ENCODE peak calls at places on chromosomes 3 and 15, in seven cellular contexts. M, W, Y, G, T, L and X are unnamed samples.
A peak's percentile ranks its signal among the peaks of the same experiment; 100 is the strongest.

GRCh38 chr15:57329582-57330367 is 46.5 kb upstream of the CGNL1 start:
- DNase-seq in M (no peak), W (no peak), Y (no peak), G (no peak), T (no peak), L (no peak), X (no peak)

GRCh38 chr3:193788189-193788946 is 195.4 kb downstream of the OPA1 start:
- DNase-seq in M (peak; percentile 25), W (peak; percentile 62), Y (no peak), G (no peak), T (peak; percentile 28), L (peak; percentile 65), X (peak; percentile 35)

GRCh38 chr15:91787198-91787597 is 66.3 kb upstream of the SLCO3A1 start:
- DNase-seq in M (no peak), W (no peak), Y (no peak), G (no peak), T (no peak), L (no peak), X (no peak)

GRCh38 chr3:196390116-196390515 is 42.1 kb downstream of the UBXN7 start:
- DNase-seq in M (no peak), W (no peak), Y (no peak), G (no peak), T (no peak), L (no peak), X (no peak)

GRCh38 chr3:107796786-107797185 is 274.0 kb downstream of the BBX start:
- DNase-seq in M (no peak), W (peak; percentile 61), Y (no peak), G (no peak), T (no peak), L (no peak), X (no peak)

GRCh38 chr3:123078101-123078500 is 11.3 kb downstream of the PDIA5 start:
- DNase-seq in M (no peak), W (no peak), Y (no peak), G (no peak), T (no peak), L (no peak), X (no peak)

GRCh38 chr3:10551139-10551538 is 45.8 kb upstream of the ATP2B2 start:
- DNase-seq in M (no peak), W (no peak), Y (no peak), G (no peak), T (no peak), L (no peak), X (no peak)

GRCh38 chr15:36053746-36054145 is 507.8 kb upstream of the DPH6 start:
- DNase-seq in M (no peak), W (no peak), Y (no peak), G (no peak), T (no peak), L (no peak), X (no peak)

GRCh38 chr3:148796799-148797198 is 30.8 kb upstream of the CPB1 start:
- DNase-seq in M (no peak), W (no peak), Y (no peak), G (no peak), T (no peak), L (no peak), X (no peak)